ENCODE peak calls at places on chromosomes 6 and 20, in seven cellular contexts. G is H1, I is endothelial cell of umbilical vein, P is HepG2, V is K562, K is SK-N-SH, E is HCT116. B is an unnamed sample.

GRCh38 chr6:128118401-128118800 is 217.5 kb upstream of the THEMIS start:
- DNase-seq in G (no peak), I (peak), P (no peak), V (no peak), K (no peak), E (no peak), B (peak)

GRCh38 chr20:54115172-54115854 is 44.9 kb upstream of the BCAS1 start:
- DNase-seq in G (no peak), I (no peak), P (no peak), V (no peak), K (no peak), E (no peak), B (no peak)

GRCh38 chr6:164378330-164378729 is 931.1 kb downstream of the C6orf118 start:
- DNase-seq in G (no peak), I (no peak), P (no peak), V (no peak), K (peak), E (no peak), B (no peak)

GRCh38 chr6:43858161-43859153 is 88.4 kb downstream of the VEGFA start:
- DNase-seq in G (no peak), I (no peak), P (no peak), V (no peak), K (no peak), E (no peak), B (no peak)

GRCh38 chr6:4575724-4576123 is 200.5 kb upstream of the CDYL start:
- DNase-seq in G (no peak), I (no peak), P (no peak), V (no peak), K (no peak), E (no peak), B (no peak)

GRCh38 chr6:140043357-140043756 is 668.9 kb upstream of the CITED2 start:
- DNase-seq in G (no peak), I (peak), P (no peak), V (no peak), K (no peak), E (peak), B (no peak)

GRCh38 chr6:149239573-149240209 is 77.8 kb upstream of the TAB2 start:
- DNase-seq in G (no peak), I (no peak), P (no peak), V (no peak), K (no peak), E (no peak), B (no peak)

GRCh38 chr6:161370882-161371281 is 97.0 kb upstream of the AGPAT4 start:
- DNase-seq in G (peak), I (peak), P (peak), V (peak), K (peak), E (peak), B (no peak)

GRCh38 chr20:41119593-41120561 is 17.5 kb upstream of the PLCG1 start:
- DNase-seq in G (no peak), I (no peak), P (peak), V (no peak), K (no peak), E (no peak), B (no peak)

GRCh38 chr20:40630723-40631631 is 58.1 kb downstream of the MAFB start:
- DNase-seq in G (no peak), I (no peak), P (no peak), V (no peak), K (no peak), E (no peak), B (no peak)

GRCh38 chr6:113540491-113540890 is 316.7 kb upstream of the MARCKS start:
- DNase-seq in G (no peak), I (no peak), P (no peak), V (no peak), K (no peak), E (no peak), B (peak)

GRCh38 chr6:12528581-12529363 is 187.8 kb upstream of the PHACTR1 start:
- DNase-seq in G (no peak), I (peak), P (no peak), V (no peak), K (peak), E (no peak), B (no peak)

GRCh38 chr20:62066339-62066982 is 780 bp upstream of the TAF4 start:
- DNase-seq in G (peak), I (peak), P (peak), V (peak), K (peak), E (no peak), B (no peak)

GRCh38 chr6:132072831-132073230 is 121.7 kb upstream of the CCN2 start:
- DNase-seq in G (no peak), I (no peak), P (no peak), V (no peak), K (no peak), E (no peak), B (no peak)

GRCh38 chr6:37258405-37258704 is 411 bp upstream of the TMEM217 start:
- DNase-seq in G (no peak), I (no peak), P (no peak), V (no peak), K (no peak), E (no peak), B (no peak)

GRCh38 chr6:35573495-35574110 is 60.9 kb upstream of the TULP1 start:
- DNase-seq in G (no peak), I (no peak), P (no peak), V (no peak), K (no peak), E (no peak), B (no peak)

GRCh38 chr6:36033935-36034334 is 6.3 kb downstream of the MAPK14 start:
- DNase-seq in G (no peak), I (no peak), P (no peak), V (no peak), K (no peak), E (no peak), B (no peak)

GRCh38 chr6:133980168-133980567 is 27.1 kb downstream of the TBPL1 start:
- DNase-seq in G (no peak), I (no peak), P (no peak), V (no peak), K (no peak), E (no peak), B (no peak)

GRCh38 chr6:100979269-100979668 is 98.1 kb upstream of the ASCC3 start:
- DNase-seq in G (no peak), I (no peak), P (no peak), V (no peak), K (no peak), E (no peak), B (no peak)
- H3K27ac ChIP-seq in G (no peak), I (no peak), P (no peak), V (no peak), K (no peak), E (no peak), B (no peak)

GRCh38 chr20:33842346-33842745 is 31.2 kb downstream of the CHMP4B start:
- DNase-seq in G (no peak), I (no peak), P (no peak), V (no peak), K (no peak), E (no peak), B (no peak)

GRCh38 chr20:33841439-33841799 is 30.3 kb downstream of the CHMP4B start:
- DNase-seq in G (no peak), I (no peak), P (no peak), V (no peak), K (no peak), E (no peak), B (no peak)

GRCh38 chr20:33840759-33841438 is 29.8 kb downstream of the CHMP4B start:
- DNase-seq in G (no peak), I (no peak), P (no peak), V (no peak), K (peak), E (no peak), B (no peak)

GRCh38 chr20:33846291-33846916 is 35.3 kb downstream of the CHMP4B start:
- DNase-seq in G (no peak), I (no peak), P (no peak), V (peak), K (no peak), E (no peak), B (no peak)

GRCh38 chr20:33843854-33844253 is 32.7 kb downstream of the CHMP4B start:
- DNase-seq in G (no peak), I (no peak), P (no peak), V (peak), K (peak), E (no peak), B (no peak)
- H3K9ac ChIP-seq in G (no peak), I (no peak), P (no peak), V (no peak), K (no peak), E (no peak), B (no peak)

DNA sequence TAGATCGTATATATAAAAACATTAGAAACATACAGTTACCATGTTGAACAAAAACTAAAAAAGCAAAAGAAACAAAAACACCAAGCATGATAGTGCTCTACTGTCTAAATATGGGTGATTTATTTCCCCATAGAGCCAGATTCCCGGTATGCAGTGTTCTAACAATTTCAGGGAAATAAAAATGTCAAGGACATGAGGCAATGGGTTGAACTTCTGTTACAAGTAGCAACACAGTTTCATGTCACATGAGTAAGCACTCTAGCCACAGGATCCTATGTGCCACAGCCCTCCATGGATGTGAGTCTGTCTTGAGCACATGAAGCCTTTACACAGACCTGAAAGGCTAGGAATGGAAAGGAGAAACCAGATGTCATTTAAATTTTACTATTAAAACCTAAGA is 96.0 kb downstream of the MAP3K5 start:
- DNase-seq in G (no peak), I (no peak), P (no peak), V (no peak), K (no peak), E (no peak), B (no peak)
- TF ChIP-seq POLR2AphosphoS5 in G (no peak), I (no peak), P (no peak), V (no peak), K (no peak), E (no peak), B (no peak)

GRCh38 chr6:26089272-26089671 is 2.0 kb downstream of the HFE start:
- DNase-seq in G (no peak), I (no peak), P (no peak), V (no peak), K (no peak), E (no peak), B (no peak)
- H3K27ac ChIP-seq in G (no peak), I (no peak), P (no peak), V (no peak), K (no peak), E (no peak), B (no peak)

DNA sequence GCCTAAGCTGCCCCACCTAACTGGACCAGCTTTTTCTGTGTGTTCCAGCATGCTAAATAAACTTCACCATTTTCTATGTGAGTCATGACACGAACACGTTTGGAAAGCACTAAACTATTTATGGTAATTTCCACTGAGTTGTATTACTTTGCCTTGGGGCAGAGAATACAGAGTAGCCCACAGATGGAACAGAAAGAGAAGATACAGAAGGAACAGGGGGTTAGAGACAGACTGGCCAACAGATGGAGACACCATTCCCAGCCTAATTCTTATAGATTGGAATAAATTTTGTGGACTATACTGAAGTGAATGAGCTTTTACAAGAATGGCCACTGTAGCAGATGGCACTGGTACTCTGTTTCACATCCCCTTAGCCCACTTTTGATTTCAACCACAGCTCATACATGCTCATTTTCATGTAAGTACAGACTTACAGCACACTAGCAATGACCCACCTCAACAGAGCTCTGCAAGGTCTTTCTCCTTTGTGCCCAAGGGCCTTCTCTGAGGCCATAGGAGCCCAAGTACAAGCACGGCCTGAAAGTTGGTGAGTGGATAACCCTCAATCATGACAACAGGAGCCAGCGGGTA is 13.1 kb upstream of the NT5DC1 start:
- DNase-seq in G (no peak), I (no peak), P (no peak), V (no peak), K (no peak), E (no peak), B (no peak)
- H3K9ac ChIP-seq in G (no peak), I (no peak), P (no peak), V (no peak), K (no peak), E (no peak), B (no peak)

GRCh38 chr6:9518433-9518832 is 896.4 kb downstream of the TFAP2A start:
- DNase-seq in G (no peak), I (no peak), P (no peak), V (no peak), K (no peak), E (no peak), B (no peak)
- TF ChIP-seq POLR2AphosphoS5 in G (no peak), I (no peak), P (no peak), V (no peak), K (no peak), E (no peak), B (no peak)

GRCh38 chr6:39207421-39208232 is 21.6 kb downstream of the KCNK5 start:
- DNase-seq in G (no peak), I (no peak), P (no peak), V (no peak), K (no peak), E (no peak), B (no peak)

GRCh38 chr6:39206250-39206721 is 23.0 kb downstream of the KCNK5 start:
- DNase-seq in G (no peak), I (no peak), P (no peak), V (peak), K (no peak), E (no peak), B (no peak)

GRCh38 chr6:39209360-39209811 is 19.9 kb downstream of the KCNK5 start:
- DNase-seq in G (no peak), I (no peak), P (no peak), V (no peak), K (no peak), E (no peak), B (no peak)

GRCh38 chr6:39209908-39210307 is 19.4 kb downstream of the KCNK5 start:
- DNase-seq in G (no peak), I (no peak), P (no peak), V (no peak), K (no peak), E (no peak), B (no peak)

DNA sequence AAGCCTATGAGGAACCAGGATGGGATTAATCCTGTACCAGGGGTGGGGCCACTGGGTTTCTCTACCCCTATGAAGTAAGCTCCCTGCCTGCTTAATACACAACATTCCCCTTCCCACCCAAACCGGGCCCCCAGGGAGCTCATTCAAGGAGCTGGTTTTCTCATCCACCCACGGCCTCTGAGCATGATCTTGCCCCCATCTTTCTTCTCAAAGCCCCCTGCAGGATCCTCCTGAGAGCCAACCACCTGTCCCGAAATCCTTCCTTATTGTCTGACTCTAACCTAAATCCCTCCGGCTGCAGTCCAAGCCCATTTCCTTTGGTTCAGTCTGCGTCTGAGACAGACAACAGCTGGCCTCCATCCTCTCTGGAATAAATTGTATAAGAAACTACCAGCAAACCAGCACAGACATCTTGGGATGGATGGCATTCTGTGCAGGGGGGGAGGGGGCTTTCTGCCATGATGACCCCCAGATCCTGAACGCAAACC is 21.0 kb downstream of the KCNK5 start:
- DNase-seq in G (no peak), I (no peak), P (no peak), V (no peak), K (no peak), E (no peak), B (no peak)
- H3K27ac ChIP-seq in G (no peak), I (no peak), P (no peak), V (no peak), K (no peak), E (no peak), B (no peak)

DNA sequence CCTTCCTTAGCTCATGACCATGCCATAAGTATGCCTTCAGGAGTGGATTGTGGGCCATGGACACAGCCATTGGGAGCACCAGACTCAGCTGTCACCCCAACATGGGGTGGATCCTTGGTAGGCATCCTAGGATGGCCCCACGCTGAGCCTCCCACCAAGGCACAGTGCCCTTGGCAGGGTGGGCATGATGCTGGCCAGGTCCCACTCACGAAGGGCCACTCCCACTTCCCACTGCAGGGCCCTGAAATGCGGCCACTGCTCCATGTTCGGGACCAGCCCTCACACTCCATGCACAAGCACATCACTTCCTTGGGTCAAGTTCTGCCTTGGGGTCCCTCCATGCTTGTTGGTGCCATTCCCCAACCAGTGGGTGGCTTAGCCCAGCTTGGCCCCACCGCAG is 12.9 kb upstream of the FUT9 start:
- DNase-seq in G (no peak), I (no peak), P (no peak), V (no peak), K (no peak), E (no peak), B (no peak)
- H3K9ac ChIP-seq in G (no peak), I (no peak), P (no peak), V (no peak), K (no peak), E (no peak), B (no peak)

B was measured in SK-N-MC.